ENCODE peak calls at places on chromosomes 12 and 14, in four cellular contexts. One of them, this sample, is unnamed.

GRCh38 chr12:42315108-42315507 is 10.8 kb downstream of the ZCRB1 start:
- DNase-seq in hepatic stellate cell: no peak
- DNase-seq in MCF 10A: no peak
- DNase-seq in cardiac muscle cell: no peak
- DNase-seq in this sample: no peak

GRCh38 chr12:53170876-53171724 is 9.4 kb upstream of the ZNF740 start:
- DNase-seq in hepatic stellate cell: no peak
- DNase-seq in MCF 10A: no peak
- DNase-seq in cardiac muscle cell: no peak
- DNase-seq in this sample: no peak

GRCh38 chr12:102696045-102696444 is 215.7 kb upstream of the IGF1 start:
- DNase-seq in hepatic stellate cell: no peak
- DNase-seq in MCF 10A: no peak
- DNase-seq in cardiac muscle cell: no peak
- DNase-seq in this sample: no peak

GRCh38 chr14:87691482-87691881 is 301.5 kb downstream of the GALC start:
- DNase-seq in hepatic stellate cell: no peak
- DNase-seq in MCF 10A: no peak
- DNase-seq in cardiac muscle cell: no peak
- DNase-seq in this sample: no peak

GRCh38 chr12:49340971-49341776 is 4.2 kb upstream of the C1QL4 start:
- DNase-seq in hepatic stellate cell: no peak
- DNase-seq in MCF 10A: no peak
- DNase-seq in cardiac muscle cell: no peak
- DNase-seq in this sample: no peak

GRCh38 chr12:97977870-97978269 is 515.3 kb downstream of the RMST start:
- DNase-seq in hepatic stellate cell: no peak
- DNase-seq in MCF 10A: no peak
- DNase-seq in cardiac muscle cell: no peak
- DNase-seq in this sample: no peak

GRCh38 chr12:78390920-78391319 is 473.7 kb upstream of the SYT1 start:
- DNase-seq in hepatic stellate cell: no peak
- DNase-seq in MCF 10A: no peak
- DNase-seq in cardiac muscle cell: no peak
- DNase-seq in this sample: no peak

GRCh38 chr12:77325505-77325904 is 260.1 kb upstream of the E2F7 start:
- DNase-seq in hepatic stellate cell: peak; percentile 16
- DNase-seq in MCF 10A: no peak
- DNase-seq in cardiac muscle cell: no peak
- DNase-seq in this sample: peak; percentile 8

GRCh38 chr12:64030155-64030554 is 185.7 kb downstream of the SRGAP1 start:
- DNase-seq in hepatic stellate cell: no peak
- DNase-seq in MCF 10A: no peak
- DNase-seq in cardiac muscle cell: no peak
- DNase-seq in this sample: no peak

GRCh38 chr14:104112609-104113571 is 25.5 kb upstream of the KIF26A start:
- DNase-seq in hepatic stellate cell: no peak
- DNase-seq in MCF 10A: no peak
- DNase-seq in cardiac muscle cell: no peak
- DNase-seq in this sample: no peak

GRCh38 chr14:74380172-74380571 is 31.9 kb downstream of the VRTN start:
- DNase-seq in hepatic stellate cell: no peak
- DNase-seq in MCF 10A: peak; percentile 71
- DNase-seq in cardiac muscle cell: no peak
- DNase-seq in this sample: no peak

GRCh38 chr12:124157416-124157815 is 137.5 kb upstream of the RFLNA start:
- DNase-seq in hepatic stellate cell: no peak
- DNase-seq in MCF 10A: no peak
- DNase-seq in cardiac muscle cell: no peak
- DNase-seq in this sample: no peak

GRCh38 chr14:22047105-22047504 is 373.5 kb upstream of the OR4E1 start:
- DNase-seq in hepatic stellate cell: no peak
- DNase-seq in MCF 10A: peak; percentile 41
- DNase-seq in cardiac muscle cell: no peak
- DNase-seq in this sample: no peak

GRCh38 chr14:35687335-35687939 is 121.7 kb downstream of the RALGAPA1 start:
- DNase-seq in hepatic stellate cell: peak; percentile 6
- DNase-seq in MCF 10A: peak; percentile 63
- DNase-seq in cardiac muscle cell: peak; percentile 73
- DNase-seq in this sample: peak; percentile 66

GRCh38 chr12:20508362-20508761 is 140.0 kb downstream of the PDE3A start:
- DNase-seq in hepatic stellate cell: no peak
- DNase-seq in MCF 10A: peak; percentile 52
- DNase-seq in cardiac muscle cell: peak; percentile 70
- DNase-seq in this sample: no peak

GRCh38 chr14:104448721-104449120 is 130.8 kb upstream of the C14orf180 start:
- DNase-seq in hepatic stellate cell: no peak
- DNase-seq in MCF 10A: no peak
- DNase-seq in cardiac muscle cell: no peak
- DNase-seq in this sample: no peak

GRCh38 chr12:18998343-18999270 is 130.9 kb upstream of the PLEKHA5 start:
- DNase-seq in hepatic stellate cell: peak; percentile 34
- DNase-seq in MCF 10A: peak; percentile 60
- DNase-seq in cardiac muscle cell: peak; percentile 73
- DNase-seq in this sample: peak; percentile 59

GRCh38 chr14:34322940-34323418 is 139.1 kb downstream of the SPTSSA start:
- DNase-seq in hepatic stellate cell: peak; percentile 52
- DNase-seq in MCF 10A: peak; percentile 85
- DNase-seq in cardiac muscle cell: peak; percentile 70
- DNase-seq in this sample: peak; percentile 69

GRCh38 chr12:39905152-39905551 is 200.7 kb downstream of the SLC2A13 start:
- DNase-seq in hepatic stellate cell: no peak
- DNase-seq in MCF 10A: peak; percentile 1
- DNase-seq in cardiac muscle cell: peak; percentile 60
- DNase-seq in this sample: peak; percentile 46